ENCODE peak calls at places on chromosomes 4 and X, in eight cellular contexts. V is NT2/D1; M is glutamatergic neuron; X is stimulated activated CD8-positive, alpha-beta memory T cell treated with anti-CD3 and anti-CD28 coated beads, Interleukin-2, amount 100 ng/mL, for 48 hours; Z is ELR; A is HuH-7; B is CD8-positive, alpha-beta memory T cell; W is NCI-H69. J is an unnamed sample.

GRCh38 chr4:12928751-12929150 is 555.4 kb downstream of the RAB28 start:
- DNase-seq in B (no peak), Z (no peak), A (no peak), M (no peak), W (no peak), V (no peak), X (no peak), J (no peak)

GRCh38 chrX:47321386-47321785 is 49.0 kb upstream of the ZNF157 start:
- DNase-seq in V (peak), M (peak), W (no peak), A (no peak), B (no peak), X (no peak), Z (no peak), J (peak)

GRCh38 chr4:78644744-78645330 is 93.3 kb downstream of the ANXA3 start:
- DNase-seq in B (peak), X (no peak), Z (peak), A (peak), V (no peak), W (peak), M (peak), J (peak)

GRCh38 chr4:169660929-169661328 is 40.6 kb downstream of the CLCN3 start:
- DNase-seq in B (no peak), Z (no peak), A (no peak), X (no peak), V (no peak), W (peak), M (no peak), J (no peak)

GRCh38 chrX:23246001-23246400 is 88.6 kb upstream of the PTCHD1 start:
- DNase-seq in B (no peak), Z (no peak), V (no peak), M (no peak), X (no peak), W (no peak), A (no peak), J (peak)

GRCh38 chrX:35847736-35848135 is 49.6 kb downstream of the MAGEB16 start:
- DNase-seq in A (no peak), W (no peak), V (no peak), X (no peak), B (no peak), M (no peak), Z (no peak), J (no peak)

GRCh38 chr4:106315476-106315967 is 487 bp downstream of the TBCK start:
- DNase-seq in W (peak), M (no peak), X (peak), B (peak), Z (peak), V (no peak), A (no peak), J (peak)

GRCh38 chr4:102525556-102525955 is 24.4 kb downstream of the NFKB1 start:
- DNase-seq in W (no peak), X (no peak), A (no peak), V (no peak), M (no peak), B (no peak), Z (no peak), J (no peak)

GRCh38 chr4:139184129-139184528 is 7.1 kb upstream of the ELF2 start:
- DNase-seq in Z (peak), B (no peak), M (no peak), X (no peak), W (no peak), A (no peak), V (no peak), J (no peak)

GRCh38 chr4:38078590-38079381 is 118.6 kb downstream of the PTTG2 start:
- DNase-seq in W (no peak), X (no peak), V (no peak), A (peak), M (no peak), B (no peak), Z (peak), J (peak)

GRCh38 chrX:76148753-76149152 is 24.1 kb upstream of the PBDC1 start:
- DNase-seq in Z (peak), B (peak), A (no peak), V (no peak), W (peak), M (no peak), X (peak), J (peak)

GRCh38 chr4:22238742-22239141 is 277.1 kb downstream of the ADGRA3 start:
- DNase-seq in W (peak), A (peak), M (no peak), X (no peak), V (no peak), B (no peak), Z (peak), J (no peak)

GRCh38 chrX:49079489-49080428 is at the start of gene WDR45:
- DNase-seq in M (peak), V (peak), W (peak), B (peak), X (peak), Z (peak), A (peak), J (peak)

GRCh38 chr4:171956678-171957077 is 143.5 kb downstream of the GALNTL6 start:
- DNase-seq in Z (no peak), A (no peak), V (no peak), M (no peak), W (no peak), X (no peak), B (no peak), J (no peak)

GRCh38 chrX:19361701-19362100 is 18.0 kb downstream of the PDHA1 start:
- DNase-seq in A (no peak), M (no peak), Z (no peak), V (no peak), W (no peak), X (no peak), B (no peak), J (no peak)

GRCh38 chr4:77446611-77447010 is 159.0 kb upstream of the CXCL13 start:
- DNase-seq in B (no peak), W (no peak), V (no peak), M (no peak), X (no peak), Z (no peak), A (no peak), J (no peak)

GRCh38 chr4:95528388-95528787 is 20.4 kb downstream of the UNC5C start:
- DNase-seq in A (no peak), X (no peak), M (no peak), B (no peak), V (no peak), W (no peak), Z (no peak), J (no peak)

GRCh38 chrX:154459843-154460242 is 1.8 kb downstream of the PLXNA3 start:
- DNase-seq in X (no peak), B (no peak), Z (no peak), V (no peak), M (peak), A (no peak), W (peak), J (no peak)

GRCh38 chrX:12113321-12113720 is 25.0 kb upstream of the FRMPD4 start:
- DNase-seq in A (no peak), W (no peak), X (no peak), M (no peak), V (no peak), B (no peak), Z (peak), J (no peak)

GRCh38 chr4:187010052-187010451 is 286.4 kb upstream of the FAT1 start:
- DNase-seq in M (no peak), X (no peak), A (no peak), W (no peak), B (no peak), V (no peak), Z (no peak), J (peak)

GRCh38 chr4:183758735-183759447 is 99.8 kb downstream of the TRAPPC11 start:
- DNase-seq in W (no peak), M (no peak), A (no peak), B (no peak), Z (no peak), V (no peak), X (no peak), J (no peak)

GRCh38 chr4:86367577-86367976 is 7.7 kb upstream of the MAPK10 start:
- DNase-seq in X (no peak), V (no peak), B (no peak), Z (peak), W (no peak), A (no peak), M (no peak), J (no peak)

GRCh38 chr4:86554641-86555040 is 39.5 kb upstream of the PTPN13 start:
- DNase-seq in X (no peak), M (no peak), V (no peak), Z (no peak), B (peak), W (no peak), A (no peak), J (no peak)

GRCh38 chr4:66178901-66179300 is 508.6 kb upstream of the EPHA5 start:
- DNase-seq in Z (peak), B (no peak), W (peak), A (no peak), X (no peak), M (no peak), V (peak), J (no peak)

GRCh38 chr4:55868691-55869090 is 15.2 kb downstream of the EXOC1 start:
- DNase-seq in V (no peak), X (no peak), W (no peak), Z (no peak), A (no peak), M (no peak), B (no peak), J (no peak)

GRCh38 chr4:159420162-159421057 is 317.5 kb downstream of the RAPGEF2 start:
- DNase-seq in M (no peak), V (no peak), B (no peak), W (no peak), A (peak), Z (no peak), X (no peak), J (no peak)

GRCh38 chr4:1593038-1593417 is 91.1 kb downstream of the FAM53A start:
- DNase-seq in Z (no peak), X (no peak), M (peak), B (no peak), W (no peak), V (no peak), A (no peak), J (no peak)

GRCh38 chr4:41145571-41146078 is 68.7 kb downstream of the APBB2 start:
- DNase-seq in V (no peak), A (no peak), W (peak), Z (peak), X (no peak), B (no peak), M (no peak), J (peak)

GRCh38 chr4:57077550-57078311 is 32.5 kb downstream of the IGFBP7 start:
- DNase-seq in Z (peak), A (no peak), V (peak), B (no peak), X (no peak), W (no peak), M (no peak), J (peak)

GRCh38 chr4:169103966-169104412 is 93.9 kb upstream of the CBR4 start:
- DNase-seq in A (no peak), Z (peak), B (no peak), X (no peak), V (peak), W (peak), M (peak), J (peak)

GRCh38 chrX:9598344-9598743 is 133.5 kb downstream of the TBL1X start:
- DNase-seq in A (no peak), M (no peak), Z (no peak), X (no peak), V (no peak), W (no peak), B (no peak), J (no peak)

GRCh38 chrX:110418857-110419249 is 60.2 kb downstream of the RTL9 start:
- DNase-seq in Z (peak), B (no peak), A (peak), X (no peak), W (peak), V (no peak), M (no peak), J (no peak)

GRCh38 chr4:138903185-138903584 is 112.4 kb upstream of the NOCT start:
- DNase-seq in B (no peak), W (no peak), A (no peak), Z (no peak), V (no peak), X (no peak), M (no peak), J (no peak)

GRCh38 chr4:145216532-145216931 is 36.1 kb upstream of the OTUD4 start:
- DNase-seq in X (no peak), Z (peak), V (no peak), B (no peak), M (no peak), A (no peak), W (peak), J (peak)

GRCh38 chr4:36244257-36245084 is at the start of gene ARAP2:
- DNase-seq in W (peak), Z (no peak), B (peak), X (peak), A (peak), M (no peak), V (no peak), J (peak)